ENCODE peak calls at places on chromosomes 6 and 20, in nine cellular contexts. One of them, this sample, is unnamed.

GRCh38 chr6:99613398-99613704 is 6.7 kb downstream of the PRDM13 start:
- DNase-seq in stimulated activated CD8-positive, alpha-beta memory T cell treated with anti-CD3 and anti-CD28 coated beads, Interleukin-15, amount 100 ng/mL, for 4 hours: no peak
- DNase-seq in cerebellum: no peak
- DNase-seq in Kasumi-1: peak; percentile 60
- DNase-seq in fibroblast of the aortic adventitia: no peak
- DNase-seq in HTR-8/SVneo: no peak
- DNase-seq in activated T-cell treated with anti-CD3 and anti-CD28 coated beads, Interleukin-2, amount 50 U/mL, for 48 hours: peak; percentile 70
- DNase-seq in EL: peak; percentile 39
- DNase-seq in endothelial cell: peak; percentile 82
- DNase-seq in this sample: no peak

GRCh38 chr6:97440590-97441176 is 157.7 kb upstream of the MMS22L start:
- DNase-seq in stimulated activated CD8-positive, alpha-beta memory T cell treated with anti-CD3 and anti-CD28 coated beads, Interleukin-15, amount 100 ng/mL, for 4 hours: no peak
- DNase-seq in cerebellum: peak; percentile 1
- DNase-seq in Kasumi-1: peak; percentile 3
- DNase-seq in fibroblast of the aortic adventitia: peak; percentile 25
- DNase-seq in HTR-8/SVneo: peak; percentile 7
- DNase-seq in activated T-cell treated with anti-CD3 and anti-CD28 coated beads, Interleukin-2, amount 50 U/mL, for 48 hours: no peak
- DNase-seq in EL: peak; percentile 18
- DNase-seq in endothelial cell: peak; percentile 35
- DNase-seq in this sample: no peak

GRCh38 chr6:90646936-90647335 is 60.1 kb upstream of the MAP3K7 start:
- DNase-seq in stimulated activated CD8-positive, alpha-beta memory T cell treated with anti-CD3 and anti-CD28 coated beads, Interleukin-15, amount 100 ng/mL, for 4 hours: no peak
- DNase-seq in cerebellum: no peak
- DNase-seq in Kasumi-1: no peak
- DNase-seq in fibroblast of the aortic adventitia: no peak
- DNase-seq in HTR-8/SVneo: no peak
- DNase-seq in activated T-cell treated with anti-CD3 and anti-CD28 coated beads, Interleukin-2, amount 50 U/mL, for 48 hours: no peak
- DNase-seq in EL: no peak
- DNase-seq in endothelial cell: no peak
- DNase-seq in this sample: no peak

GRCh38 chr6:56938634-56939294 is 16.1 kb upstream of the BEND6 start:
- DNase-seq in stimulated activated CD8-positive, alpha-beta memory T cell treated with anti-CD3 and anti-CD28 coated beads, Interleukin-15, amount 100 ng/mL, for 4 hours: no peak
- DNase-seq in cerebellum: no peak
- DNase-seq in Kasumi-1: no peak
- DNase-seq in fibroblast of the aortic adventitia: peak; percentile 100
- DNase-seq in HTR-8/SVneo: peak; percentile 83
- DNase-seq in activated T-cell treated with anti-CD3 and anti-CD28 coated beads, Interleukin-2, amount 50 U/mL, for 48 hours: peak; percentile 50
- DNase-seq in EL: peak; percentile 100
- DNase-seq in endothelial cell: no peak
- DNase-seq in this sample: peak; percentile 98

GRCh38 chr20:31560094-31560899 is 44.8 kb upstream of the ID1 start:
- DNase-seq in stimulated activated CD8-positive, alpha-beta memory T cell treated with anti-CD3 and anti-CD28 coated beads, Interleukin-15, amount 100 ng/mL, for 4 hours: peak; percentile 60
- DNase-seq in cerebellum: peak; percentile 50
- DNase-seq in Kasumi-1: peak; percentile 76
- DNase-seq in fibroblast of the aortic adventitia: peak; percentile 92
- DNase-seq in HTR-8/SVneo: peak; percentile 74
- DNase-seq in activated T-cell treated with anti-CD3 and anti-CD28 coated beads, Interleukin-2, amount 50 U/mL, for 48 hours: peak; percentile 86
- DNase-seq in EL: peak; percentile 78
- DNase-seq in endothelial cell: peak; percentile 78
- DNase-seq in this sample: no peak

GRCh38 chr6:161031721-161032495 is 40.3 kb downstream of the MAP3K4 start:
- DNase-seq in stimulated activated CD8-positive, alpha-beta memory T cell treated with anti-CD3 and anti-CD28 coated beads, Interleukin-15, amount 100 ng/mL, for 4 hours: no peak
- DNase-seq in cerebellum: no peak
- DNase-seq in Kasumi-1: no peak
- DNase-seq in fibroblast of the aortic adventitia: peak; percentile 51
- DNase-seq in HTR-8/SVneo: no peak
- DNase-seq in activated T-cell treated with anti-CD3 and anti-CD28 coated beads, Interleukin-2, amount 50 U/mL, for 48 hours: no peak
- DNase-seq in EL: peak; percentile 70
- DNase-seq in endothelial cell: no peak
- DNase-seq in this sample: no peak

GRCh38 chr6:87172292-87172691 is 16.9 kb downstream of the ZNF292 start:
- DNase-seq in stimulated activated CD8-positive, alpha-beta memory T cell treated with anti-CD3 and anti-CD28 coated beads, Interleukin-15, amount 100 ng/mL, for 4 hours: no peak
- DNase-seq in cerebellum: no peak
- DNase-seq in Kasumi-1: no peak
- DNase-seq in fibroblast of the aortic adventitia: no peak
- DNase-seq in HTR-8/SVneo: no peak
- DNase-seq in activated T-cell treated with anti-CD3 and anti-CD28 coated beads, Interleukin-2, amount 50 U/mL, for 48 hours: no peak
- DNase-seq in EL: no peak
- DNase-seq in endothelial cell: no peak
- DNase-seq in this sample: no peak

GRCh38 chr6:97674802-97675201 is 391.8 kb upstream of the MMS22L start:
- DNase-seq in stimulated activated CD8-positive, alpha-beta memory T cell treated with anti-CD3 and anti-CD28 coated beads, Interleukin-15, amount 100 ng/mL, for 4 hours: no peak
- DNase-seq in cerebellum: no peak
- DNase-seq in Kasumi-1: no peak
- DNase-seq in fibroblast of the aortic adventitia: no peak
- DNase-seq in HTR-8/SVneo: no peak
- DNase-seq in activated T-cell treated with anti-CD3 and anti-CD28 coated beads, Interleukin-2, amount 50 U/mL, for 48 hours: no peak
- DNase-seq in EL: peak; percentile 32
- DNase-seq in endothelial cell: no peak
- DNase-seq in this sample: no peak

GRCh38 chr6:15464211-15464725 is 198.6 kb downstream of the DTNBP1 start:
- DNase-seq in stimulated activated CD8-positive, alpha-beta memory T cell treated with anti-CD3 and anti-CD28 coated beads, Interleukin-15, amount 100 ng/mL, for 4 hours: peak; percentile 18
- DNase-seq in cerebellum: no peak
- DNase-seq in Kasumi-1: peak; percentile 32
- DNase-seq in fibroblast of the aortic adventitia: no peak
- DNase-seq in HTR-8/SVneo: no peak
- DNase-seq in activated T-cell treated with anti-CD3 and anti-CD28 coated beads, Interleukin-2, amount 50 U/mL, for 48 hours: peak; percentile 72
- DNase-seq in EL: peak; percentile 34
- DNase-seq in endothelial cell: peak; percentile 40
- DNase-seq in this sample: no peak

GRCh38 chr6:163814494-163815364 is 400.2 kb downstream of the QKI start:
- DNase-seq in stimulated activated CD8-positive, alpha-beta memory T cell treated with anti-CD3 and anti-CD28 coated beads, Interleukin-15, amount 100 ng/mL, for 4 hours: no peak
- DNase-seq in cerebellum: no peak
- DNase-seq in Kasumi-1: no peak
- DNase-seq in fibroblast of the aortic adventitia: peak; percentile 54
- DNase-seq in HTR-8/SVneo: peak; percentile 74
- DNase-seq in activated T-cell treated with anti-CD3 and anti-CD28 coated beads, Interleukin-2, amount 50 U/mL, for 48 hours: no peak
- DNase-seq in EL: peak; percentile 98
- DNase-seq in endothelial cell: no peak
- DNase-seq in this sample: no peak

GRCh38 chr20:11128131-11128831 is 454.5 kb upstream of the JAG1 start:
- DNase-seq in stimulated activated CD8-positive, alpha-beta memory T cell treated with anti-CD3 and anti-CD28 coated beads, Interleukin-15, amount 100 ng/mL, for 4 hours: no peak
- DNase-seq in cerebellum: no peak
- DNase-seq in Kasumi-1: no peak
- DNase-seq in fibroblast of the aortic adventitia: peak; percentile 77
- DNase-seq in HTR-8/SVneo: no peak
- DNase-seq in activated T-cell treated with anti-CD3 and anti-CD28 coated beads, Interleukin-2, amount 50 U/mL, for 48 hours: no peak
- DNase-seq in EL: peak; percentile 30
- DNase-seq in endothelial cell: no peak
- DNase-seq in this sample: no peak

GRCh38 chr20:50302463-50303041 is 111.9 kb downstream of the CEBPB start:
- DNase-seq in stimulated activated CD8-positive, alpha-beta memory T cell treated with anti-CD3 and anti-CD28 coated beads, Interleukin-15, amount 100 ng/mL, for 4 hours: no peak
- DNase-seq in cerebellum: no peak
- DNase-seq in Kasumi-1: peak; percentile 78
- DNase-seq in fibroblast of the aortic adventitia: peak; percentile 91
- DNase-seq in HTR-8/SVneo: no peak
- DNase-seq in activated T-cell treated with anti-CD3 and anti-CD28 coated beads, Interleukin-2, amount 50 U/mL, for 48 hours: no peak
- DNase-seq in EL: peak; percentile 36
- DNase-seq in endothelial cell: no peak
- DNase-seq in this sample: no peak

GRCh38 chr20:49727473-49727872 is 13.8 kb upstream of the B4GALT5 start:
- DNase-seq in stimulated activated CD8-positive, alpha-beta memory T cell treated with anti-CD3 and anti-CD28 coated beads, Interleukin-15, amount 100 ng/mL, for 4 hours: no peak
- DNase-seq in cerebellum: no peak
- DNase-seq in Kasumi-1: no peak
- DNase-seq in fibroblast of the aortic adventitia: no peak
- DNase-seq in HTR-8/SVneo: no peak
- DNase-seq in activated T-cell treated with anti-CD3 and anti-CD28 coated beads, Interleukin-2, amount 50 U/mL, for 48 hours: no peak
- DNase-seq in EL: no peak
- DNase-seq in endothelial cell: no peak
- DNase-seq in this sample: no peak

GRCh38 chr6:45965007-45965406 is 50.7 kb downstream of the CLIC5 start:
- DNase-seq in stimulated activated CD8-positive, alpha-beta memory T cell treated with anti-CD3 and anti-CD28 coated beads, Interleukin-15, amount 100 ng/mL, for 4 hours: no peak
- DNase-seq in cerebellum: no peak
- DNase-seq in Kasumi-1: no peak
- DNase-seq in fibroblast of the aortic adventitia: no peak
- DNase-seq in HTR-8/SVneo: no peak
- DNase-seq in activated T-cell treated with anti-CD3 and anti-CD28 coated beads, Interleukin-2, amount 50 U/mL, for 48 hours: no peak
- DNase-seq in EL: peak; percentile 11
- DNase-seq in endothelial cell: no peak
- DNase-seq in this sample: no peak

GRCh38 chr6:34673079-34673478 is 23.5 kb downstream of the ILRUN start:
- DNase-seq in stimulated activated CD8-positive, alpha-beta memory T cell treated with anti-CD3 and anti-CD28 coated beads, Interleukin-15, amount 100 ng/mL, for 4 hours: no peak
- DNase-seq in cerebellum: no peak
- DNase-seq in Kasumi-1: no peak
- DNase-seq in fibroblast of the aortic adventitia: no peak
- DNase-seq in HTR-8/SVneo: no peak
- DNase-seq in activated T-cell treated with anti-CD3 and anti-CD28 coated beads, Interleukin-2, amount 50 U/mL, for 48 hours: no peak
- DNase-seq in EL: no peak
- DNase-seq in endothelial cell: no peak
- DNase-seq in this sample: no peak

GRCh38 chr6:45498620-45499019 is 120.9 kb upstream of the SUPT3H start:
- DNase-seq in stimulated activated CD8-positive, alpha-beta memory T cell treated with anti-CD3 and anti-CD28 coated beads, Interleukin-15, amount 100 ng/mL, for 4 hours: no peak
- DNase-seq in cerebellum: no peak
- DNase-seq in Kasumi-1: no peak
- DNase-seq in fibroblast of the aortic adventitia: no peak
- DNase-seq in HTR-8/SVneo: no peak
- DNase-seq in activated T-cell treated with anti-CD3 and anti-CD28 coated beads, Interleukin-2, amount 50 U/mL, for 48 hours: no peak
- DNase-seq in EL: no peak
- DNase-seq in endothelial cell: no peak
- DNase-seq in this sample: no peak

GRCh38 chr20:23106271-23106851 is 20.2 kb upstream of the CD93 start:
- DNase-seq in stimulated activated CD8-positive, alpha-beta memory T cell treated with anti-CD3 and anti-CD28 coated beads, Interleukin-15, amount 100 ng/mL, for 4 hours: no peak
- DNase-seq in cerebellum: no peak
- DNase-seq in Kasumi-1: no peak
- DNase-seq in fibroblast of the aortic adventitia: no peak
- DNase-seq in HTR-8/SVneo: no peak
- DNase-seq in activated T-cell treated with anti-CD3 and anti-CD28 coated beads, Interleukin-2, amount 50 U/mL, for 48 hours: no peak
- DNase-seq in EL: no peak
- DNase-seq in endothelial cell: peak; percentile 43
- DNase-seq in this sample: no peak

GRCh38 chr20:48455606-48456360 is 372.0 kb downstream of the PREX1 start:
- DNase-seq in stimulated activated CD8-positive, alpha-beta memory T cell treated with anti-CD3 and anti-CD28 coated beads, Interleukin-15, amount 100 ng/mL, for 4 hours: no peak
- DNase-seq in cerebellum: peak; percentile 6
- DNase-seq in Kasumi-1: no peak
- DNase-seq in fibroblast of the aortic adventitia: no peak
- DNase-seq in HTR-8/SVneo: no peak
- DNase-seq in activated T-cell treated with anti-CD3 and anti-CD28 coated beads, Interleukin-2, amount 50 U/mL, for 48 hours: no peak
- DNase-seq in EL: no peak
- DNase-seq in endothelial cell: no peak
- DNase-seq in this sample: no peak

GRCh38 chr6:138765896-138766487 is 7.6 kb upstream of the CCDC28A start:
- DNase-seq in stimulated activated CD8-positive, alpha-beta memory T cell treated with anti-CD3 and anti-CD28 coated beads, Interleukin-15, amount 100 ng/mL, for 4 hours: no peak
- DNase-seq in cerebellum: peak; percentile 61
- DNase-seq in Kasumi-1: peak; percentile 65
- DNase-seq in fibroblast of the aortic adventitia: peak; percentile 68
- DNase-seq in HTR-8/SVneo: peak; percentile 41
- DNase-seq in activated T-cell treated with anti-CD3 and anti-CD28 coated beads, Interleukin-2, amount 50 U/mL, for 48 hours: no peak
- DNase-seq in EL: peak; percentile 26
- DNase-seq in endothelial cell: no peak
- DNase-seq in this sample: no peak

GRCh38 chr6:106692112-106692822 is 62.9 kb downstream of the QRSL1 start:
- DNase-seq in stimulated activated CD8-positive, alpha-beta memory T cell treated with anti-CD3 and anti-CD28 coated beads, Interleukin-15, amount 100 ng/mL, for 4 hours: no peak
- DNase-seq in cerebellum: no peak
- DNase-seq in Kasumi-1: no peak
- DNase-seq in fibroblast of the aortic adventitia: peak; percentile 71
- DNase-seq in HTR-8/SVneo: peak; percentile 15
- DNase-seq in activated T-cell treated with anti-CD3 and anti-CD28 coated beads, Interleukin-2, amount 50 U/mL, for 48 hours: no peak
- DNase-seq in EL: peak; percentile 43
- DNase-seq in endothelial cell: no peak
- DNase-seq in this sample: peak; percentile 39

GRCh38 chr6:157240059-157240959 is 83.0 kb downstream of the TMEM242 start:
- DNase-seq in stimulated activated CD8-positive, alpha-beta memory T cell treated with anti-CD3 and anti-CD28 coated beads, Interleukin-15, amount 100 ng/mL, for 4 hours: no peak
- DNase-seq in cerebellum: no peak
- DNase-seq in Kasumi-1: no peak
- DNase-seq in fibroblast of the aortic adventitia: peak; percentile 71
- DNase-seq in HTR-8/SVneo: peak; percentile 47
- DNase-seq in activated T-cell treated with anti-CD3 and anti-CD28 coated beads, Interleukin-2, amount 50 U/mL, for 48 hours: no peak
- DNase-seq in EL: peak; percentile 64
- DNase-seq in endothelial cell: no peak
- DNase-seq in this sample: no peak

GRCh38 chr6:146980900-146981329 is 223.3 kb upstream of the STXBP5 start:
- DNase-seq in stimulated activated CD8-positive, alpha-beta memory T cell treated with anti-CD3 and anti-CD28 coated beads, Interleukin-15, amount 100 ng/mL, for 4 hours: no peak
- DNase-seq in cerebellum: no peak
- DNase-seq in Kasumi-1: no peak
- DNase-seq in fibroblast of the aortic adventitia: no peak
- DNase-seq in HTR-8/SVneo: no peak
- DNase-seq in activated T-cell treated with anti-CD3 and anti-CD28 coated beads, Interleukin-2, amount 50 U/mL, for 48 hours: no peak
- DNase-seq in EL: no peak
- DNase-seq in endothelial cell: no peak
- DNase-seq in this sample: no peak

GRCh38 chr6:107115695-107116327 is 496 bp upstream of the BEND3 start:
- DNase-seq in stimulated activated CD8-positive, alpha-beta memory T cell treated with anti-CD3 and anti-CD28 coated beads, Interleukin-15, amount 100 ng/mL, for 4 hours: no peak
- DNase-seq in cerebellum: peak; percentile 43
- DNase-seq in Kasumi-1: peak; percentile 52
- DNase-seq in fibroblast of the aortic adventitia: no peak
- DNase-seq in HTR-8/SVneo: peak; percentile 59
- DNase-seq in activated T-cell treated with anti-CD3 and anti-CD28 coated beads, Interleukin-2, amount 50 U/mL, for 48 hours: peak; percentile 61
- DNase-seq in EL: peak; percentile 55
- DNase-seq in endothelial cell: peak; percentile 73
- DNase-seq in this sample: no peak

This sample was measured in epithelial cell of prostate.